ENCODE peak calls at places on chromosome 1, in six cellular contexts. X is hepatic stellate cell, R is BE2C, F is fibroblast of gingiva, P is stromal cell of bone marrow, Y is EH. W is an unnamed sample.

GRCh38 chr1:46219551-46220520 is 16.7 kb downstream of the LURAP1 start:
- DNase-seq in R (no peak), X (no peak), Y (no peak), P (no peak), F (no peak), W (peak)

GRCh38 chr1:86503477-86504129 is 34.9 kb downstream of the CLCA1 start:
- DNase-seq in X (peak), R (no peak), P (no peak), Y (peak), F (no peak), W (peak)

GRCh38 chr1:150973826-150974579 is 632 bp downstream of the CERS2 start:
- DNase-seq in F (no peak), R (peak), Y (peak), X (peak), P (no peak), W (peak)

GRCh38 chr1:15936025-15936424 is 39.9 kb downstream of the ZBTB17 start:
- DNase-seq in X (no peak), F (no peak), Y (no peak), R (no peak), P (no peak), W (no peak)

GRCh38 chr1:213658508-213658907 is 329.3 kb upstream of the PROX1 start:
- DNase-seq in X (no peak), P (no peak), R (no peak), Y (no peak), F (no peak), W (no peak)

GRCh38 chr1:67890862-67891261 is 57.6 kb upstream of the GNG12 start:
- DNase-seq in P (no peak), Y (no peak), R (no peak), X (no peak), F (no peak), W (no peak)

GRCh38 chr1:41765109-41765655 is 153.5 kb downstream of the HIVEP3 start:
- DNase-seq in Y (no peak), F (no peak), P (no peak), X (no peak), R (no peak), W (no peak)

GRCh38 chr1:45787905-45788304 is 15.5 kb upstream of the MAST2 start:
- DNase-seq in R (no peak), X (no peak), Y (no peak), F (no peak), P (no peak), W (no peak)

GRCh38 chr1:18278953-18279712 is 171.5 kb downstream of the IGSF21 start:
- DNase-seq in X (no peak), R (no peak), P (no peak), Y (no peak), F (no peak), W (no peak)

GRCh38 chr1:117591248-117591647 is 14.6 kb upstream of the TENT5C start:
- DNase-seq in Y (no peak), R (no peak), F (no peak), P (no peak), X (no peak), W (no peak)

GRCh38 chr1:38455829-38456563 is 403.6 kb downstream of the RRAGC start:
- DNase-seq in P (no peak), Y (peak), X (peak), R (peak), F (no peak), W (peak)

GRCh38 chr1:204842892-204843291 is 27.8 kb upstream of the NFASC start:
- DNase-seq in P (no peak), R (no peak), X (no peak), F (no peak), Y (peak), W (peak)